ENCODE peak calls at places on chromosomes 2 and 18, in four cellular contexts. X, W, U and N are unnamed samples. For H3K4me1, the result is how much of the 10 kb centered on the place peaks cover.

GRCh38 chr2:219285894-219286425 is 6.8 kb downstream of the DNAJB2 start:
- DNase-seq in W (no peak), X (no peak), U (peak), N (no peak)

GRCh38 chr2:148524519-148524919 is 120.0 kb upstream of the EPC2 start:
- DNase-seq in W (no peak), U (no peak), X (no peak), N (no peak)

GRCh38 chr2:189959450-189959849 is 103.1 kb downstream of the MSTN start:
- DNase-seq in W (no peak), X (no peak), U (no peak), N (no peak)

GRCh38 chr2:20465716-20466391 is 19.0 kb downstream of the RHOB start:
- DNase-seq in X (no peak), W (no peak), U (no peak), N (no peak)

GRCh38 chr2:36670881-36671595 is 25.5 kb upstream of the VIT start:
- DNase-seq in U (no peak), W (no peak), X (no peak), N (no peak)

GRCh38 chr18:2486426-2486825 is 84.9 kb downstream of the METTL4 start:
- DNase-seq in U (no peak), X (no peak), W (no peak), N (no peak)

GRCh38 chr2:128602038-128602698 is 283.5 kb upstream of the HS6ST1 start:
- DNase-seq in U (no peak), X (no peak), W (no peak), N (no peak)

GRCh38 chr2:98875746-98876145 is 60.3 kb downstream of the CRACDL start:
- DNase-seq in U (no peak), W (no peak), X (no peak), N (no peak)

GRCh38 chr2:8602809-8603208 is 79.0 kb upstream of the ID2 start:
- DNase-seq in W (no peak), U (no peak), X (no peak), N (no peak)

DNA sequence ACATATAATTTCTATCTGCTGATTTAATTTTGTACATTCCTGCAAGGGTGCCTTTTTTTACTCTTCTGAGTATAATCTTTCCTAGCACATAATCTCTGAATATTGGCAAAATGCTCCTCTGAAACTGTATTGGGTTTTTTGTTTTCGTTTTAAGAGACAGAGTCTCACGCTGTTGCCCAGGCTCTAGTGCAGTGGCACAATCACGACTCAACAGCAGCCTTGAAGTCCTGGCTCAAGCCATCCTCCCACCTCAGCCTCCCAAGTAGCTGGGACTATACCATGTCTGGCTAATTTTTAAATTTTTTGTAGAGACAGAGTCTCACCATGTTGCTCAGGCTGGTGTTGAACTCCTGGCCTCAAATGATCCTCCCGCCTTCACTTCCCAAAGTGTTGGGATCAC is 104.9 kb downstream of the SPTBN1 start:
- DNase-seq in W (no peak), U (no peak), X (no peak), N (no peak)
- H3K4me1 ChIP-seq in W (half or more), U (under half), X (under half), N (under half)

GRCh38 chr2:216637472-216637871 is 4.3 kb downstream of the IGFBP2 start:
- DNase-seq in U (no peak), X (no peak), W (no peak), N (no peak)
- TF ChIP-seq REST in U (no peak), X (no peak), W (no peak), N (no peak)

DNA sequence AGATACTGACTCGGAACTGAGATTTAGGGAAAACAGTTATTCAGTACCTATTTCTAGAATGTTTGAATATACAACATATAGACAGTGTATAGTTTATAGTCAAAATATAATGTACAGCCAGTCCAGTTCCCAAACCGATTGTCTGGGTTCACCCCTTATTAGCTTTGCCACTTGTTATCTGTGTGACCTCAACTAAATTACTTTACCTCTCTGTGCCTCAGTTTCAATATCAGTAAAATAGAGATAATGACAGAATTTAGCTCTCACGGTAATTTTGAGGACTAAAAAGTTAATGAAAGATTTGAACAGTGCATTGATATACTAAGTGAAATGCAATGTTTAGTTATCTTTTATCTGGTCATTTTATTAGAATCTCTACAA is 750 bp upstream of the RIOK3 start:
- DNase-seq in U (no peak), W (no peak), X (no peak), N (no peak)
- H3K27ac ChIP-seq in U (peak), W (peak), X (peak), N (peak)

DNA sequence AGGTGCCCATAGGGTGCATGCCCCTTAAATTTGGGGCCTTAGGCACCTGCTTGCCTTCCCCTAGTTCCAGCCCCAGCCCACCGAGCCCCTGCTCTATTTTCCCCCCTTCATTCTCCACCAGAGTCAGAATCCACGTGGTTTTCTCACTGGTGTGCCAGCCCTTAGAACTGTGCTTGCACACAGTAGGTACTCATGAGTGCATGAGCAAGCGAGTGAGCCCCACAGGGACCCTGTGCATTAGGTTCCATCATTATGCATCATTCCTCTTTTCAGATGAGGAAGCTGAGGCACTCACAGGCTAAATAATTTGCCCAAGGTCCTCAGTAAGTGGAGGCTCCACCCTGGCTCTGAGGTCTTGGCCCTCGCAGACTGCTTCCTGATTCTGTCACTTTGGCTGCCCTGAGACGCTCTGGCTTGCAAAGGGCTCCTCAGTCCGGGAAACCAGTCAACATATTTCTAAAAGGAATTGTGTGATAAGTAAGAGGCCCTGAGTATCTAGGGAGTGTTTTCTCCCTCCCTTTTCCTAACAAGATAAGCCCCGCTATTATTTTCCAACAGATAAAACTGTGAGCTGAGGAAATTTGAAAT is 71.7 kb downstream of the IL1R2 start:
- DNase-seq in U (no peak), X (no peak), W (no peak), N (no peak)
- H3K4me1 ChIP-seq in U (under half), X (under half), W (half or more), N (under half)